ENCODE peak calls at places on chromosomes 4 and X, in four cellular contexts. T is fibroblast of lung, A is hepatocyte, K is MM.1S. J is an unnamed sample.

GRCh38 chrX:18075603-18076002 is 145.1 kb downstream of the BEND2 start:
- DNase-seq in T (no peak), A (no peak), K (no peak), J (no peak)

GRCh38 chr4:7105261-7105660 is 37.4 kb upstream of the GRPEL1 start:
- DNase-seq in T (peak), A (no peak), K (no peak), J (no peak)

GRCh38 chrX:134592303-134592702 is 66.0 kb downstream of the PLAC1 start:
- DNase-seq in T (no peak), A (no peak), K (no peak), J (no peak)

GRCh38 chrX:121254336-121254735 is 206.9 kb downstream of the GLUD2 start:
- DNase-seq in T (no peak), A (no peak), K (no peak), J (no peak)

GRCh38 chr4:146098978-146099377 is 76.5 kb upstream of the LSM6 start:
- DNase-seq in T (no peak), A (no peak), K (peak), J (no peak)

GRCh38 chr4:16031554-16032381 is 52.1 kb downstream of the PROM1 start:
- DNase-seq in T (no peak), A (no peak), K (no peak), J (no peak)

GRCh38 chrX:148265829-148266228 is 234.6 kb upstream of the AFF2 start:
- DNase-seq in T (no peak), A (no peak), K (no peak), J (no peak)

GRCh38 chrX:103831342-103831802 is 685 bp downstream of the RAB9B start:
- DNase-seq in T (no peak), A (peak), K (no peak), J (no peak)

GRCh38 chr4:149160370-149160769 is 655.3 kb downstream of the IQCM start:
- DNase-seq in T (no peak), A (no peak), K (no peak), J (no peak)

GRCh38 chr4:5146248-5146647 is 95.0 kb downstream of the STK32B start:
- DNase-seq in T (no peak), A (no peak), K (no peak), J (no peak)

GRCh38 chr4:113635739-113636437 is 125.7 kb downstream of the CAMK2D start:
- DNase-seq in T (peak), A (no peak), K (no peak), J (no peak)

GRCh38 chr4:72451349-72451748 is 117.7 kb downstream of the ADAMTS3 start:
- DNase-seq in T (no peak), A (no peak), K (no peak), J (no peak)

GRCh38 chr4:92455329-92455839 is 151.6 kb downstream of the GRID2 start:
- DNase-seq in T (no peak), A (no peak), K (no peak), J (no peak)

GRCh38 chrX:22467571-22467970 is 194.9 kb downstream of the CBLL2 start:
- DNase-seq in T (no peak), A (no peak), K (no peak), J (peak)

GRCh38 chr4:38323141-38323634 is 340.8 kb upstream of the KLF3 start:
- DNase-seq in T (peak), A (no peak), K (no peak), J (peak)

GRCh38 chr4:83248486-83248885 is 36.1 kb downstream of the COQ2 start:
- DNase-seq in T (no peak), A (no peak), K (no peak), J (no peak)

GRCh38 chr4:173524218-173525117 is 5.6 kb downstream of the HAND2 start:
- DNase-seq in T (no peak), A (no peak), K (no peak), J (no peak)
- H3K4me3 ChIP-seq in T (no peak), A (peak), K (no peak), J (no peak)

GRCh38 chr4:110610620-110610939 is 12.3 kb downstream of the PITX2 start:
- DNase-seq in T (no peak), A (no peak), K (no peak), J (no peak)

GRCh38 chr4:110610940-110611785 is 11.7 kb downstream of the PITX2 start:
- DNase-seq in T (no peak), A (no peak), K (no peak), J (no peak)

GRCh38 chr4:110612631-110613269 is 10.1 kb downstream of the PITX2 start:
- DNase-seq in T (no peak), A (no peak), K (no peak), J (no peak)

GRCh38 chr4:110613710-110614109 is 9.2 kb downstream of the PITX2 start:
- DNase-seq in T (no peak), A (no peak), K (no peak), J (no peak)

GRCh38 chr4:110611968-110612447 is 10.9 kb downstream of the PITX2 start:
- DNase-seq in T (no peak), A (no peak), K (no peak), J (no peak)
- TF ChIP-seq EZH2 in T (no peak), A (no peak), K (no peak), J (no peak)

GRCh38 chr4:87390931-87391782 is at the start of gene HSD17B11:
- DNase-seq in T (peak), A (peak), K (peak), J (peak)

GRCh38 chr4:87392183-87392582 is 1.2 kb upstream of the HSD17B11 start:
- DNase-seq in T (no peak), A (no peak), K (no peak), J (no peak)

GRCh38 chr4:87387237-87387636 is 3.8 kb downstream of the HSD17B11 start:
- DNase-seq in T (no peak), A (no peak), K (no peak), J (no peak)

DNA sequence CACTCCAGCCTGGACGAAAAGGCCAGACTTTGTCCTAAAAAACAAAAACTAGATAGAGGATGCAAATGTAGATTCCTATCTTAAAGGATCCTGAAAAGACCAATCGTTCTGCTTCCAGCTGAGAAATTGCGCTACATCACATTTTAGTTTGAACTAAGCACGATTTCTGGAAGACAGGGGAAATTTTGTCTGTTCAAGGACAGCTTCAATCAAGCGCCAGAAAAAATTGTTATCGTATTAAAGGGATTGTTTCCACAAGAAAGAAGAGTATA is 731 bp upstream of the HSD17B11 start:
- DNase-seq in T (no peak), A (no peak), K (no peak), J (no peak)
- H3K27ac ChIP-seq in T (peak), A (peak), K (no peak), J (no peak)

GRCh38 chr4:153295131-153295755 is 49.2 kb upstream of the MND1 start:
- DNase-seq in T (no peak), A (no peak), K (no peak), J (no peak)

GRCh38 chr4:153293675-153294057 is 50.8 kb upstream of the MND1 start:
- DNase-seq in T (no peak), A (no peak), K (no peak), J (no peak)

GRCh38 chr4:153296424-153296823 is 48.1 kb upstream of the MND1 start:
- DNase-seq in T (peak), A (peak), K (no peak), J (no peak)

GRCh38 chr4:153294631-153295030 is 49.9 kb upstream of the MND1 start:
- DNase-seq in T (peak), A (no peak), K (no peak), J (no peak)

GRCh38 chr4:153297116-153297515 is 47.4 kb upstream of the MND1 start:
- DNase-seq in T (no peak), A (no peak), K (no peak), J (no peak)
- H3K4me3 ChIP-seq in T (no peak), A (no peak), K (no peak), J (no peak)

GRCh38 chrX:140524556-140524955 is 19.7 kb upstream of the SOX3 start:
- DNase-seq in T (peak), A (no peak), K (no peak), J (no peak)

GRCh38 chrX:140521393-140521792 is 16.5 kb upstream of the SOX3 start:
- DNase-seq in T (no peak), A (no peak), K (no peak), J (no peak)

GRCh38 chrX:140525448-140525847 is 20.6 kb upstream of the SOX3 start:
- DNase-seq in T (peak), A (no peak), K (no peak), J (no peak)

DNA sequence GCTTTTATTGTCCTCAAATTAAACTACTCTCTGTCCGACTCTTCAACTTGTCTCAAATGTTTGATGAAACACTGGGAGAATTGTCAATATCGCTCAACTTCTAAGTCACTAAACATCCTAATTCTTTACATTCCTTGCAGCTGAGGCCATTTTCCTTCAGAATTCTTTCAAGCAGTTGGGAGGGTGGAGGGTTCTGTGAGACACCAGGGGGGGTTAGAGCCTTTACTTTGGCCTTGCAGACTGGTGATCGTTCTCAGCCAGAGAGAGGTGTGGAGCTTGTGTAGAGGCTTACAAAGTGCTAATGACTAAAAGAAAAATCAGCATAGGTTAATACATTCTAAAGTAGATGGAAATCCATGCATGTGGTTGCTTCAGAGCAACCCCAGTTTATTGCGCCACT is 21.3 kb upstream of the SOX3 start:
- DNase-seq in T (peak), A (no peak), K (no peak), J (no peak)
- TF ChIP-seq EZH2 in T (no peak), A (no peak), K (no peak), J (no peak)

DNA sequence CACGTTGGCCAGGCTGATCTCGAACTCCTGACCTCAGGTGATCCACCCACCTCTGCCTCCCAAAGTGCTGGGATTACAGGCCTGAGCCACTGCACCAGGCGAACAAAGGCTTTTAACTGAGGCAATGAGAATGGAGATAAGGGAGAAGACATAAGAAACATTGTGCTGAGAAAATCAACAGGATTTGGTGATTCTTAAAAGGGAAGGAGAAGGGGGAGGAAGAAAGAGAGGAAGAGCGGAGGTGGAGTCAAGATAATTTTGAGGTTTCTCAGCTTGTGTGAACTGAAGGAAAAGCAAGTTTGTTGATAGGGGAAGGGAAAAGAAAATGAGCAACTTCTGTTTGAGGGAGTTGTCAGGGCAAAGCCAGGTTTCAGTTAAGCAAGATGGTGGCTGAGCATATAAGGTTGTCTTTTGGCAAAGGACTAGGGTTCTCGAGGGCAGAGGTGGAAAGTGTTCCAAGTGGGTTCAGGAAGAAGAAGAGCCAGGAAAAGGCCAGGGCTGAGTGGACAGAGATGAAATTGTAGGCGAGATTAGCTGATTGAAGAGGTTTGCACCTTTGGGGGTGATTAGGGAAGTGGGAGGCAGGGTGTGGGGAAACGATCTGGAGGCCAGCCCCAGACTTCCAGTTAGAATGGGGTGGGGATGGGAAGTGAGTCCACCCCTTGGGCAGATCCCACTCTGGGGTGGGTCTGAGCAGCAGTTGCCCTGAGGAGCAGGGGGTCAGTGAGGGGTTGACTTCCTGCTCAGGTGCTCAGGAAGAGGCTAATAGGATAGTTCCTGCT is 7.8 kb downstream of the DOCK11 start:
- DNase-seq in T (no peak), A (no peak), K (no peak), J (no peak)
- H3K27ac ChIP-seq in T (no peak), A (no peak), K (no peak), J (no peak)

GRCh38 chrX:11663875-11664210 is 1.9 kb downstream of the ARHGAP6 start:
- DNase-seq in T (no peak), A (peak), K (no peak), J (no peak)
- H3K4me3 ChIP-seq in T (peak), A (no peak), K (no peak), J (no peak)

GRCh38 chrX:119127643-119128042 is at the start of gene KIAA1210:
- DNase-seq in T (no peak), A (no peak), K (no peak), J (no peak)
- TF ChIP-seq EZH2 in T (no peak), A (no peak), K (no peak), J (no peak)